ENCODE peak calls at places on chromosome 4, in eight cellular contexts. M is fibroblast of lung; Y is cardiac fibroblast; Q is CD8-positive, alpha-beta T cell; V is Calu3; X is hepatocyte; K is cardiac muscle cell; J is foreskin fibroblast. H is an unnamed sample.

GRCh38 chr4:131531087-131531486 is 1618.0 kb upstream of the PCDH10 start:
- DNase-seq in M (no peak), X (no peak), Q (no peak), J (no peak), K (no peak), Y (no peak), V (no peak), H (no peak)

GRCh38 chr4:122695226-122695625 is 37.3 kb upstream of the BBS12 start:
- DNase-seq in Y (no peak), V (no peak), J (no peak), K (no peak), Q (no peak), M (no peak), X (no peak), H (no peak)

GRCh38 chr4:186008057-186008456 is 60.9 kb upstream of the TLR3 start:
- DNase-seq in Q (no peak), K (no peak), M (no peak), X (no peak), J (no peak), V (no peak), Y (no peak), H (no peak)

GRCh38 chr4:108058685-108059440 is 69.2 kb downstream of the HADH start:
- DNase-seq in J (peak), V (peak), M (peak), K (peak), X (peak), Y (peak), Q (no peak), H (no peak)

GRCh38 chr4:22071749-22072148 is 123.2 kb upstream of the KCNIP4 start:
- DNase-seq in X (no peak), V (no peak), Q (no peak), Y (peak), M (no peak), K (no peak), J (no peak), H (no peak)

GRCh38 chr4:25090516-25090915 is 59.8 kb upstream of the LGI2 start:
- DNase-seq in J (no peak), M (no peak), X (no peak), V (no peak), Q (no peak), K (no peak), Y (peak), H (no peak)

GRCh38 chr4:38071801-38072567 is 111.8 kb downstream of the PTTG2 start:
- DNase-seq in Y (peak), V (no peak), Q (no peak), J (no peak), X (no peak), M (peak), K (peak), H (no peak)

GRCh38 chr4:150337709-150338108 is 244.2 kb upstream of the MAB21L2 start:
- DNase-seq in J (peak), V (no peak), Y (peak), M (peak), K (peak), Q (no peak), X (no peak), H (peak)

GRCh38 chr4:23290656-23291055 is 597.9 kb downstream of the GBA3 start:
- DNase-seq in V (no peak), J (no peak), Q (no peak), X (no peak), K (peak), Y (peak), M (no peak), H (no peak)

GRCh38 chr4:116925900-116926457 is 159.4 kb downstream of the TRAM1L1 start:
- DNase-seq in J (peak), K (no peak), Y (no peak), X (peak), M (no peak), V (no peak), Q (no peak), H (no peak)

GRCh38 chr4:128310266-128310697 is 22.7 kb upstream of the PGRMC2 start:
- DNase-seq in V (peak), K (peak), Y (peak), Q (no peak), M (peak), J (peak), X (peak), H (no peak)

GRCh38 chr4:182620111-182620980 is 296.8 kb downstream of the DCTD start:
- DNase-seq in M (no peak), Q (no peak), X (no peak), Y (no peak), K (no peak), J (no peak), V (no peak), H (no peak)

GRCh38 chr4:181618896-181619295 is 624.3 kb upstream of the TENM3 start:
- DNase-seq in K (no peak), M (no peak), J (no peak), V (no peak), X (no peak), Y (no peak), Q (no peak), H (no peak)

GRCh38 chr4:138178566-138178965 is 63.6 kb downstream of the SLC7A11 start:
- DNase-seq in X (no peak), J (peak), Q (no peak), Y (peak), V (no peak), K (peak), M (peak), H (no peak)

GRCh38 chr4:181498148-181498547 is 745.1 kb upstream of the TENM3 start:
- DNase-seq in V (no peak), X (no peak), K (no peak), Q (no peak), M (no peak), Y (no peak), J (no peak), H (no peak)

GRCh38 chr4:109014593-109015412 is 251.9 kb upstream of the ETNPPL start:
- DNase-seq in K (no peak), V (no peak), J (no peak), M (no peak), Q (no peak), X (no peak), Y (no peak), H (no peak)

GRCh38 chr4:42712854-42713253 is 55.9 kb upstream of the ATP8A1 start:
- DNase-seq in Q (no peak), Y (no peak), K (no peak), M (no peak), V (no peak), X (no peak), J (no peak), H (no peak)

GRCh38 chr4:104385713-104386112 is 109.0 kb downstream of the CXXC4 start:
- DNase-seq in J (no peak), X (no peak), K (no peak), Y (no peak), Q (no peak), V (no peak), M (no peak), H (no peak)

GRCh38 chr4:98864560-98864959 is 64.4 kb downstream of the EIF4E start:
- DNase-seq in V (peak), X (no peak), K (no peak), Y (no peak), M (no peak), J (no peak), Q (no peak), H (no peak)

GRCh38 chr4:2811830-2812599 is 19.1 kb downstream of the SH3BP2 start:
- DNase-seq in Y (peak), V (no peak), X (no peak), J (peak), K (peak), M (peak), Q (peak), H (no peak)

GRCh38 chr4:114867291-114867690 is 246.1 kb downstream of the NDST4 start:
- DNase-seq in Y (no peak), M (no peak), X (no peak), J (no peak), V (no peak), Q (no peak), K (no peak), H (no peak)

GRCh38 chr4:65968873-65969272 is 298.6 kb upstream of the EPHA5 start:
- DNase-seq in K (peak), Q (no peak), M (no peak), Y (peak), J (no peak), X (peak), V (no peak), H (no peak)

GRCh38 chr4:151901631-151902030 is 140.8 kb upstream of the GATB start:
- DNase-seq in Y (peak), Q (no peak), X (no peak), V (no peak), K (no peak), J (no peak), M (no peak), H (no peak)

GRCh38 chr4:68367835-68368234 is 17.9 kb upstream of the YTHDC1 start:
- DNase-seq in V (no peak), X (no peak), K (no peak), M (no peak), J (no peak), Q (no peak), Y (no peak), H (no peak)

GRCh38 chr4:10035130-10035529 is 13.8 kb upstream of the SLC2A9 start:
- DNase-seq in X (no peak), Q (no peak), V (no peak), K (no peak), M (no peak), J (no peak), Y (no peak), H (no peak)

GRCh38 chr4:87114245-87115062 is 106.0 kb downstream of the KLHL8 start:
- DNase-seq in M (no peak), V (no peak), J (no peak), Q (no peak), Y (no peak), X (no peak), K (no peak), H (no peak)
- TF ChIP-seq CTCF in M (no peak), V (no peak), J (no peak), Q (no peak), Y (peak), X (no peak), K (peak), H (no peak)

GRCh38 chr4:7850489-7850888 is 89.2 kb downstream of the AFAP1 start:
- DNase-seq in X (no peak), V (no peak), M (no peak), Y (no peak), K (no peak), Q (no peak), J (no peak), H (no peak)
- TF ChIP-seq CTCF in X (no peak), V (no peak), M (no peak), Y (no peak), K (no peak), Q (no peak), J (no peak), H (no peak)

DNA sequence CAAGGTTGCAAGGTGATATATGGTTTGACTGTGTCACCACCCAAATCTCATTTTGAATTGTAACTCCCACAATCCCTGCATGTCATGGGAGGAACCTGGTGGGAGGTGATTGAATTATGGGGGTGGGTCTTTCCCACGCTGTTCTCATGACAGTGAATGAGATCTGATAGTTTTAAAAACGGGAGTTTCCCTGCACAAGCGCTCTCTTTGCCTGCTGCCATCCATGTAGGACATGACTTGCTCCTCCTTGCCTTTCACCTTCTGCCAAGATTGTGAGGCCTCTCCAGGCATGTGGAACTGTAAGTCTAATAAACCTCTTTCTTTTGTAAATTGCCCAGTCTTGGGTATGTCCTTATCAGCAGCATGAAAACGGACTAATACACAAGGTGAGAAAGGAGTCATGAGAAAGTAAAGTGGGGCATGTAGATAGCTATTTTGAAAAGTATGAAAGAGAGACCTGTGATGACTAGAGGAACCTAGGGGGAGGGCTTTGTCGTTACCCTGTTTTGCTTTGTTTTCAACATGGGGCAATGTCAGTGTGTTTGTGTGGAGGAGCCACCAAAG is 6.3 kb downstream of the ZBTB49 start:
- DNase-seq in J (no peak), K (no peak), Y (no peak), X (no peak), Q (no peak), V (no peak), M (no peak), H (no peak)
- TF ChIP-seq CTCF in J (no peak), K (no peak), Y (no peak), X (no peak), Q (no peak), V (no peak), M (no peak), H (no peak)

GRCh38 chr4:152956167-152956566 is 20.0 kb downstream of the FHDC1 start:
- DNase-seq in V (no peak), J (no peak), Q (no peak), X (no peak), K (no peak), M (no peak), Y (no peak), H (no peak)
- TF ChIP-seq CTCF in V (no peak), J (no peak), Q (no peak), X (no peak), K (no peak), M (no peak), Y (no peak), H (no peak)

H was measured in AG09319.